ENCODE peak calls at places on chromosome 15, in four cellular contexts. One of them, this sample, is unnamed.

GRCh38 chr15:62845239-62846126 is 197.1 kb upstream of the TPM1 start:
- DNase-seq in NCI-H1105: no peak
- DNase-seq in LoVo: no peak
- DNase-seq in GM18507: no peak
- DNase-seq in this sample: peak

GRCh38 chr15:35874260-35874905 is 328.4 kb upstream of the DPH6 start:
- DNase-seq in NCI-H1105: no peak
- DNase-seq in LoVo: peak
- DNase-seq in GM18507: no peak
- DNase-seq in this sample: peak

GRCh38 chr15:73367624-73368300 is 996 bp downstream of the HCN4 start:
- DNase-seq in NCI-H1105: no peak
- DNase-seq in LoVo: no peak
- DNase-seq in GM18507: no peak
- DNase-seq in this sample: peak

GRCh38 chr15:95295311-95295710 is 1035.2 kb upstream of the NR2F2 start:
- DNase-seq in NCI-H1105: no peak
- DNase-seq in LoVo: no peak
- DNase-seq in GM18507: no peak
- DNase-seq in this sample: no peak

GRCh38 chr15:62365795-62366442 is 200.8 kb upstream of the C2CD4B start:
- DNase-seq in NCI-H1105: peak
- DNase-seq in LoVo: peak
- DNase-seq in GM18507: no peak
- DNase-seq in this sample: no peak

GRCh38 chr15:34607832-34608231 is 24.4 kb upstream of the GOLGA8B start:
- DNase-seq in NCI-H1105: no peak
- DNase-seq in LoVo: no peak
- DNase-seq in GM18507: no peak
- DNase-seq in this sample: no peak

GRCh38 chr15:69852482-69853275 is 245.0 kb downstream of the TLE3 start:
- DNase-seq in NCI-H1105: no peak
- DNase-seq in LoVo: no peak
- DNase-seq in GM18507: no peak
- DNase-seq in this sample: no peak

GRCh38 chr15:80093854-80094418 is 34.5 kb downstream of the ZFAND6 start:
- DNase-seq in NCI-H1105: no peak
- DNase-seq in LoVo: peak
- DNase-seq in GM18507: no peak
- DNase-seq in this sample: no peak

GRCh38 chr15:21267231-21267630 is 173.1 kb downstream of the POTEB3 start:
- DNase-seq in NCI-H1105: no peak
- DNase-seq in LoVo: no peak
- DNase-seq in GM18507: no peak
- DNase-seq in this sample: no peak

GRCh38 chr15:101258238-101259144 is 6.6 kb upstream of the CHSY1 start:
- DNase-seq in NCI-H1105: peak
- DNase-seq in LoVo: peak
- DNase-seq in GM18507: no peak
- DNase-seq in this sample: peak

GRCh38 chr15:48565560-48566482 is 79.7 kb downstream of the FBN1 start:
- DNase-seq in NCI-H1105: no peak
- DNase-seq in LoVo: peak
- DNase-seq in GM18507: no peak
- DNase-seq in this sample: peak

GRCh38 chr15:35674873-35675781 is 129.2 kb upstream of the DPH6 start:
- DNase-seq in NCI-H1105: no peak
- DNase-seq in LoVo: no peak
- DNase-seq in GM18507: no peak
- DNase-seq in this sample: no peak

GRCh38 chr15:60844431-60845174 is 365.7 kb upstream of the ICE2 start:
- DNase-seq in NCI-H1105: no peak
- DNase-seq in LoVo: no peak
- DNase-seq in GM18507: no peak
- DNase-seq in this sample: no peak

GRCh38 chr15:101454365-101454764 is 35.1 kb downstream of the PCSK6 start:
- DNase-seq in NCI-H1105: no peak
- DNase-seq in LoVo: no peak
- DNase-seq in GM18507: no peak
- DNase-seq in this sample: no peak

GRCh38 chr15:63501256-63502089 is 2.9 kb upstream of the USP3 start:
- DNase-seq in NCI-H1105: no peak
- DNase-seq in LoVo: peak
- DNase-seq in GM18507: no peak
- DNase-seq in this sample: peak

GRCh38 chr15:33865416-33865815 is 102.9 kb upstream of the CHRM5 start:
- DNase-seq in NCI-H1105: no peak
- DNase-seq in LoVo: no peak
- DNase-seq in GM18507: no peak
- DNase-seq in this sample: no peak

GRCh38 chr15:63476229-63476632 is 28.2 kb upstream of the USP3 start:
- DNase-seq in NCI-H1105: no peak
- DNase-seq in LoVo: no peak
- DNase-seq in GM18507: no peak
- DNase-seq in this sample: peak

GRCh38 chr15:72203507-72203837 is 5.9 kb upstream of the GRAMD2A start:
- DNase-seq in NCI-H1105: peak
- DNase-seq in LoVo: no peak
- DNase-seq in GM18507: no peak
- DNase-seq in this sample: no peak

GRCh38 chr15:83720466-83720865 is 66.5 kb downstream of the ADAMTSL3 start:
- DNase-seq in NCI-H1105: no peak
- DNase-seq in LoVo: no peak
- DNase-seq in GM18507: no peak
- DNase-seq in this sample: no peak

GRCh38 chr15:60376677-60377095 is 21.1 kb downstream of the ANXA2 start:
- DNase-seq in NCI-H1105: no peak
- DNase-seq in LoVo: no peak
- DNase-seq in GM18507: no peak
- DNase-seq in this sample: no peak

GRCh38 chr15:58115692-58116091 is 22.5 kb upstream of the AQP9 start:
- DNase-seq in NCI-H1105: no peak
- DNase-seq in LoVo: no peak
- DNase-seq in GM18507: no peak
- DNase-seq in this sample: peak

GRCh38 chr15:64305261-64305660 is 50.7 kb downstream of the CSNK1G1 start:
- DNase-seq in NCI-H1105: no peak
- DNase-seq in LoVo: no peak
- DNase-seq in GM18507: no peak
- DNase-seq in this sample: no peak

GRCh38 chr15:40853241-40853890 is 9.5 kb downstream of the SPINT1 start:
- DNase-seq in NCI-H1105: no peak
- DNase-seq in LoVo: no peak
- DNase-seq in GM18507: no peak
- DNase-seq in this sample: no peak

GRCh38 chr15:91694131-91694828 is 159.2 kb upstream of the SLCO3A1 start:
- DNase-seq in NCI-H1105: peak
- DNase-seq in LoVo: no peak
- DNase-seq in GM18507: no peak
- DNase-seq in this sample: no peak

GRCh38 chr15:85000189-85000864 is 18.7 kb downstream of the PDE8A start:
- DNase-seq in NCI-H1105: no peak
- DNase-seq in LoVo: no peak
- DNase-seq in GM18507: no peak
- DNase-seq in this sample: no peak

GRCh38 chr15:48221885-48222284 is 15.8 kb downstream of the SLC12A1 start:
- DNase-seq in NCI-H1105: no peak
- DNase-seq in LoVo: no peak
- DNase-seq in GM18507: no peak
- DNase-seq in this sample: no peak

GRCh38 chr15:47384316-47384715 is 333.0 kb upstream of the SEMA6D start:
- DNase-seq in NCI-H1105: no peak
- DNase-seq in LoVo: no peak
- DNase-seq in GM18507: no peak
- DNase-seq in this sample: no peak

GRCh38 chr15:40909662-40910625 is 15.7 kb downstream of the VPS18 start:
- DNase-seq in NCI-H1105: no peak
- DNase-seq in LoVo: no peak
- DNase-seq in GM18507: no peak
- DNase-seq in this sample: no peak

GRCh38 chr15:66894986-66895780 is 170.2 kb upstream of the SMAD3 start:
- DNase-seq in NCI-H1105: no peak
- DNase-seq in LoVo: no peak
- DNase-seq in GM18507: no peak
- DNase-seq in this sample: no peak

GRCh38 chr15:61264986-61265385 is 35.9 kb upstream of the RORA start:
- DNase-seq in NCI-H1105: no peak
- DNase-seq in LoVo: no peak
- DNase-seq in GM18507: no peak
- DNase-seq in this sample: no peak

GRCh38 chr15:29731865-29732264 is 90.4 kb downstream of the TJP1 start:
- DNase-seq in NCI-H1105: no peak
- DNase-seq in LoVo: no peak
- DNase-seq in GM18507: no peak
- DNase-seq in this sample: no peak

GRCh38 chr15:65101418-65101890 is 13.5 kb downstream of the UBAP1L start:
- DNase-seq in NCI-H1105: no peak
- DNase-seq in LoVo: no peak
- DNase-seq in GM18507: peak
- DNase-seq in this sample: peak

This sample was measured in A549.